ENCODE peak calls at places on chromosomes 13 and 19, in four cellular contexts. P is activated T-cell treated with anti-CD3 and anti-CD28 coated beads for 1 hour, I is breast epithelium, L is non-pigmented ciliary epithelial cell. R is an unnamed sample.

GRCh38 chr13:59392328-59392727 is 771.4 kb downstream of the DIAPH3 start:
- DNase-seq in P (no peak), I (no peak), L (no peak), R (no peak)

GRCh38 chr19:543912-544608 is at the start of gene GZMM:
- DNase-seq in P (peak), I (no peak), L (no peak), R (no peak)

GRCh38 chr19:5926641-5927438 is 12.8 kb downstream of the CAPS start:
- DNase-seq in P (no peak), I (peak), L (no peak), R (no peak)

GRCh38 chr19:800360-801029 is 3.2 kb downstream of the PTBP1 start:
- DNase-seq in P (no peak), I (peak), L (no peak), R (no peak)

GRCh38 chr13:40979232-40979631 is 39.9 kb downstream of the ELF1 start:
- DNase-seq in P (no peak), I (no peak), L (no peak), R (no peak)

GRCh38 chr19:50513746-50514345 is at the start of gene ASPDH:
- DNase-seq in P (no peak), I (no peak), L (no peak), R (no peak)

GRCh38 chr13:41495044-41495443 is 37.7 kb downstream of the RGCC start:
- DNase-seq in P (no peak), I (no peak), L (no peak), R (no peak)

GRCh38 chr13:113951246-113951999 is 22.5 kb downstream of the C13orf46 start:
- DNase-seq in P (no peak), I (peak), L (no peak), R (no peak)

GRCh38 chr13:105957769-105958438 is 577.6 kb downstream of the EFNB2 start:
- DNase-seq in P (no peak), I (no peak), L (no peak), R (no peak)

GRCh38 chr13:90365130-90365529 is 982.4 kb upstream of the MIR17HG start:
- DNase-seq in P (no peak), I (no peak), L (peak), R (no peak)

GRCh38 chr13:111210488-111210887 is 95.4 kb downstream of the ARHGEF7 start:
- DNase-seq in P (no peak), I (no peak), L (peak), R (peak)

GRCh38 chr19:22257381-22257780 is 28.9 kb upstream of the ZNF729 start:
- DNase-seq in P (no peak), I (no peak), L (no peak), R (no peak)

GRCh38 chr13:30053904-30054303 is 203.5 kb upstream of the UBL3 start:
- DNase-seq in P (no peak), I (no peak), L (no peak), R (no peak)

R was measured in HS-5.